ENCODE peak calls at places on chromosomes 5 and 9, in four cellular contexts. J, Y, K and I are unnamed samples.

GRCh38 chr5:124309241-124309977 is 437.0 kb downstream of the ZNF608 start:
- DNase-seq in J (no peak), Y (no peak), K (no peak), I (no peak)

GRCh38 chr9:74348777-74349176 is 148.4 kb upstream of the RORB start:
- DNase-seq in J (no peak), Y (no peak), K (no peak), I (no peak)

GRCh38 chr5:170497311-170498038 is 6.3 kb upstream of the KCNIP1 start:
- DNase-seq in J (no peak), Y (no peak), K (no peak), I (no peak)

GRCh38 chr5:173495225-173495904 is 121.1 kb downstream of the BOD1 start:
- DNase-seq in J (no peak), Y (no peak), K (no peak), I (no peak)

GRCh38 chr5:107365355-107366109 is 305.2 kb downstream of the EFNA5 start:
- DNase-seq in J (peak; percentile 8), Y (peak; percentile 58), K (no peak), I (no peak)

GRCh38 chr9:109014267-109015025 is 1.1 kb upstream of the CTNNAL1 start:
- DNase-seq in J (no peak), Y (peak; percentile 11), K (no peak), I (peak; percentile 27)

GRCh38 chr9:20207161-20207560 is 415.1 kb downstream of the MLLT3 start:
- DNase-seq in J (no peak), Y (no peak), K (no peak), I (no peak)

GRCh38 chr5:179698935-179699639 is at the start of gene CANX:
- DNase-seq in J (no peak), Y (no peak), K (peak; percentile 44), I (no peak)

GRCh38 chr5:35859101-35859661 is 2.5 kb downstream of the IL7R start:
- DNase-seq in J (no peak), Y (no peak), K (no peak), I (no peak)

GRCh38 chr5:67409342-67409741 is 212.7 kb upstream of the CD180 start:
- DNase-seq in J (no peak), Y (peak; percentile 6), K (no peak), I (no peak)

GRCh38 chr9:116944714-116945534 is 257.8 kb downstream of the TRIM32 start:
- DNase-seq in J (no peak), Y (no peak), K (no peak), I (no peak)

GRCh38 chr5:160831801-160832200 is 20.2 kb downstream of the ATP10B start:
- DNase-seq in J (no peak), Y (no peak), K (no peak), I (no peak)

GRCh38 chr5:66959668-66960067 is 236.9 kb downstream of the CD180 start:
- DNase-seq in J (no peak), Y (no peak), K (peak; percentile 22), I (no peak)

GRCh38 chr5:138033275-138033808 is 463 bp upstream of the FAM13B start:
- DNase-seq in J (no peak), Y (no peak), K (no peak), I (no peak)

GRCh38 chr9:127252405-127253093 is 12.0 kb upstream of the GARNL3 start:
- DNase-seq in J (no peak), Y (no peak), K (no peak), I (no peak)

GRCh38 chr9:8660383-8660782 is 860.8 kb upstream of the DMAC1 start:
- DNase-seq in J (no peak), Y (peak; percentile 76), K (no peak), I (no peak)

GRCh38 chr9:103364753-103365152 is 369.6 kb downstream of the CYLC2 start:
- DNase-seq in J (peak; percentile 51), Y (no peak), K (no peak), I (no peak)

GRCh38 chr5:57677235-57677634 is 194.6 kb upstream of the ACTBL2 start:
- DNase-seq in J (no peak), Y (no peak), K (no peak), I (no peak)

GRCh38 chr9:100082786-100083185 is 16.0 kb downstream of the ERP44 start:
- DNase-seq in J (no peak), Y (no peak), K (no peak), I (no peak)

GRCh38 chr5:138654281-138654867 is 79.2 kb upstream of the HSPA9 start:
- DNase-seq in J (peak; percentile 44), Y (peak; percentile 87), K (no peak), I (no peak)

GRCh38 chr9:34010979-34011378 is 37.7 kb downstream of the UBAP2 start:
- DNase-seq in J (no peak), Y (peak; percentile 54), K (peak; percentile 27), I (peak; percentile 34)

GRCh38 chr5:139091439-139092156 is 106.6 kb downstream of the SIL1 start:
- DNase-seq in J (no peak), Y (peak; percentile 20), K (no peak), I (peak; percentile 10)

GRCh38 chr5:40687316-40687715 is 7.6 kb downstream of the PTGER4 start:
- DNase-seq in J (no peak), Y (no peak), K (no peak), I (no peak)

GRCh38 chr9:99377790-99378775 is 156.0 kb downstream of the SEC61B start:
- DNase-seq in J (no peak), Y (no peak), K (no peak), I (no peak)

GRCh38 chr9:130023147-130023787 is 19.7 kb downstream of the FNBP1 start:
- DNase-seq in J (no peak), Y (no peak), K (no peak), I (no peak)

GRCh38 chr9:36637491-36638270 is 65.0 kb downstream of the MELK start:
- DNase-seq in J (no peak), Y (peak; percentile 1), K (no peak), I (no peak)

GRCh38 chr5:56698463-56699381 is 116.6 kb upstream of the MAP3K1 start:
- DNase-seq in J (no peak), Y (no peak), K (no peak), I (no peak)

GRCh38 chr5:154309805-154310204 is 119.3 kb downstream of the GALNT10 start:
- DNase-seq in J (no peak), Y (no peak), K (no peak), I (no peak)

GRCh38 chr9:21558627-21559401 is 76.7 kb upstream of the IFNE start:
- DNase-seq in J (no peak), Y (no peak), K (no peak), I (no peak)

GRCh38 chr9:98083566-98084135 is 27.1 kb downstream of the NANS start:
- DNase-seq in J (no peak), Y (no peak), K (no peak), I (peak; percentile 82)

GRCh38 chr9:98080780-98081179 is 24.2 kb downstream of the NANS start:
- DNase-seq in J (no peak), Y (no peak), K (no peak), I (no peak)

GRCh38 chr9:98083059-98083458 is 26.5 kb downstream of the NANS start:
- DNase-seq in J (no peak), Y (no peak), K (no peak), I (peak; percentile 43)

GRCh38 chr9:98080346-98080745 is 23.8 kb downstream of the NANS start:
- DNase-seq in J (no peak), Y (no peak), K (no peak), I (no peak)

DNA sequence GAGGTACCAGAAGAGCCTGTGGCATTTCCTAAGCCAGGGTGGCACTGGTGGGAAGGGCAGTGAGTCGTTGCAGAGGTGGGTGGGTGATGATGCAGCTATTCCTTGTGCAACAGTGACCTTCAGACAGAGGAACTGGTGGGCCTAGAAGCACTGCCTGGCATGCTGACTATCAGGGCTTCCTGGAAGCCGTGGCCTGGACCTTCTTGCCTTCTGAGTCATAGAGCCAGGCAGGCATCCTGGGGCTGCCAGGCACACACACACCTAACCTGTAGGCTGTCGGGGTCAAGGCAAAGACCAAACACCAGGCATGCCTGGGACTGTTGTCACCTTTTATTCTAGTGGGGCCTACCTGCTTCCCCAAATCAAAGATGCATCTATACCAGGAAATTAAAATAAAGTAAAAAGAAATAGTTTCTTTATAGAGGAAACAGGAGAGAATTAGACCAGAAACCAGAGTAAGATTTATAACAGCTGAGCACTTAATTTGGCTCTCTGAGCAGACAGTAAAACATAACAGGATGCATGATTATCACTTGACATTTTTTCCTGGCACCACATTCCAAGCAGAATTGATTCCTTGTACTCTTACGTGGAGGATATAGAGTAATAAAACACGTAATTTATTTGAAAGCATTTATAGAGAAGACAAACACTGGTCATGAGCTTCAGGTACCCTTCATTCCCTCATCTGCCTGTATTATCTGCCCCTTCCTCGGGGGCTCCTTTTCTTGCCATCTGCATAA is 25.1 kb downstream of the NANS start:
- DNase-seq in J (peak; percentile 94), Y (peak; percentile 36), K (peak; percentile 40), I (peak; percentile 55)
- TF ChIP-seq POLR2A in J (no peak), Y (no peak), K (no peak), I (no peak)

DNA sequence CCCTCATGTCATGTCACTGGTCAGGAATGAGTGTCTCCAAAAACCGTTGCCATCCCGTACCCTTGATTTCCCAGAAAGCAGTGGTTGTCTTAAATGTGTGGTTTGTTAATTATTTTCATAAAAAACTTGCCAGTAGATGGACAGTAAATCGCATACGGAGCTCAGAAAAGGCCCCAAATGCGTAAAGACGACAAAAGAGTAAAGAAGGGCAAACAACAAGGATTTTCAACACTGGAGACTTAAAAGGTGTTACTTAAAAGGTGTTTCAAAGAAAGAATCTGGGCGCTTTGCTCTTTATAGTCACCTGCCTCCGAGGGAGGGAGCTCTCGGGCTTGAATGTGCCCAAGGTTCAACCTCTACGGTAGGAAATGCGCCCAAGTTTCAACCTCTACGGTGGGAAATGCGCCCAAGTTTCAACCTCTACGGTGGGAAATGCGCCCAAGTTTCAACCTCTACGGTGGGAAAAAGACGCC is 727 bp downstream of the KIF27 start:
- DNase-seq in J (no peak), Y (no peak), K (peak; percentile 60), I (no peak)
- TF ChIP-seq POLR2A in J (no peak), Y (no peak), K (no peak), I (no peak)

GRCh38 chr9:125190371-125190801 is 783 bp upstream of the PPP6C start:
- DNase-seq in J (no peak), Y (peak; percentile 33), K (no peak), I (no peak)

GRCh38 chr9:125189011-125189360 is 617 bp downstream of the PPP6C start:
- DNase-seq in J (peak; percentile 40), Y (peak; percentile 55), K (no peak), I (peak; percentile 65)

GRCh38 chr9:125189361-125190289 is at the start of gene PPP6C:
- DNase-seq in J (peak; percentile 99), Y (peak; percentile 97), K (peak; percentile 97), I (peak; percentile 98)
- TF ChIP-seq POLR2A in J (peak; percentile 84), Y (peak; percentile 57), K (peak; percentile 74), I (peak; percentile 85)

GRCh38 chr5:65186646-65187227 is 295.0 kb downstream of the ADAMTS6 start:
- DNase-seq in J (no peak), Y (no peak), K (no peak), I (no peak)

GRCh38 chr5:65192326-65192725 is 289.4 kb downstream of the ADAMTS6 start:
- DNase-seq in J (no peak), Y (no peak), K (no peak), I (no peak)

GRCh38 chr5:65194871-65195270 is 286.8 kb downstream of the ADAMTS6 start:
- DNase-seq in J (no peak), Y (no peak), K (no peak), I (no peak)

GRCh38 chr5:65191554-65192126 is 290.1 kb downstream of the ADAMTS6 start:
- DNase-seq in J (no peak), Y (no peak), K (no peak), I (no peak)

GRCh38 chr5:65190328-65191053 is 291.2 kb downstream of the ADAMTS6 start:
- DNase-seq in J (no peak), Y (no peak), K (no peak), I (no peak)
- TF ChIP-seq POLR2A in J (no peak), Y (no peak), K (no peak), I (no peak)